ENCODE peak calls at places on chromosomes 16 and 17, in ten cellular contexts. E is CD8-positive, alpha-beta T cell; V is mesendoderm; Z is heart right ventricle; R is H1; B is epithelial cell of esophagus; D is colonic mucosa; W is body of pancreas; O is adipocyte; M is PC-9. G is an unnamed sample.

GRCh38 chr16:21599994-21600773 is 807 bp downstream of the METTL9 start:
- DNase-seq in Z (no peak), O (peak), M (peak), B (peak), V (peak), W (peak), E (no peak), R (no peak), D (peak), G (no peak)

GRCh38 chr17:31566992-31567373 is 175.5 kb downstream of the RAB11FIP4 start:
- DNase-seq in D (no peak), R (no peak), E (no peak), W (no peak), V (no peak), Z (no peak), B (no peak), M (no peak), O (no peak), G (no peak)

GRCh38 chr17:27519550-27519949 is 63.3 kb downstream of the KSR1 start:
- DNase-seq in W (no peak), Z (no peak), V (no peak), R (no peak), M (no peak), D (no peak), O (no peak), B (no peak), E (no peak), G (no peak)

GRCh38 chr17:7260601-7261376 is 1.5 kb downstream of the CLDN7 start:
- DNase-seq in M (peak), Z (no peak), D (peak), R (peak), B (peak), O (no peak), W (peak), E (peak), V (peak), G (peak)

GRCh38 chr16:53545433-53545832 is 42.4 kb upstream of the AKTIP start:
- DNase-seq in R (no peak), Z (no peak), D (no peak), W (no peak), E (peak), V (no peak), M (no peak), B (no peak), O (no peak), G (no peak)

GRCh38 chr16:78436846-78437245 is 337.4 kb downstream of the WWOX start:
- DNase-seq in Z (no peak), E (no peak), D (no peak), O (no peak), V (no peak), W (no peak), B (no peak), M (no peak), R (peak), G (no peak)

GRCh38 chr17:22669721-22670120 is 977.4 kb downstream of the KCNJ18 start:
- DNase-seq in M (no peak), D (no peak), V (no peak), R (no peak), O (no peak), E (no peak), W (no peak), B (peak), Z (no peak), G (no peak)

GRCh38 chr17:8289103-8289397 is 580 bp downstream of the RANGRF start:
- DNase-seq in W (no peak), V (no peak), M (no peak), D (no peak), E (no peak), B (no peak), R (peak), O (no peak), Z (no peak), G (no peak)

GRCh38 chr17:73493212-73493814 is 150.9 kb downstream of the SDK2 start:
- DNase-seq in O (no peak), E (no peak), W (no peak), D (peak), V (peak), B (peak), M (no peak), R (no peak), Z (no peak), G (no peak)

DNA sequence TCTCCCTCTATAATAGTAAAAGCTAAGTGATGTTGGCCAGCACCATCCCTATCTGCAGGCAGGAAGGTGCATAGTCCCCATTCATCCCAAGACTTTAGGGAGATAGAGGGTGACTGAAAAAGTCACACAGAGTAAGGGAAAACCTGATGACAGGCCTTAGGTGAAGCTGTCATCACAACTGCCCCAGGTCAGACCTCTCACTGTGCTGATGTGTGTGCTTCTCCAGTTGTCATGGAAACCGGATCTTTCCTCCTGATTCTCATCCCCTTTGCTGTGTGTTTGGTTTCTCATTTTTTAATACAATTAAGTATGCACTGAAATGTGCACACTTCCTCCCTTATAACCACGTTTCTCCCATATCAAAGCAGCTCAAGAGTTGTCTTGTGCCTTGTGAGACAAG is 135.1 kb upstream of the ANKFN1 start:
- DNase-seq in E (no peak), W (no peak), B (no peak), O (no peak), V (peak), R (no peak), M (no peak), Z (no peak), D (no peak), G (no peak)
- H3K4me3 ChIP-seq in E (no peak), W (no peak), B (no peak), O (no peak), V (no peak), R (no peak), M (no peak), Z (no peak), D (no peak), G (no peak)

GRCh38 chr16:67883146-67883871 is 1.4 kb upstream of the NRN1L start:
- DNase-seq in O (no peak), R (no peak), E (no peak), B (no peak), D (peak), Z (no peak), W (no peak), V (peak), M (no peak), G (no peak)
- H3K4me3 ChIP-seq in O (no peak), R (no peak), E (no peak), B (no peak), D (no peak), Z (no peak), W (no peak), V (no peak), M (no peak), G (no peak)

DNA sequence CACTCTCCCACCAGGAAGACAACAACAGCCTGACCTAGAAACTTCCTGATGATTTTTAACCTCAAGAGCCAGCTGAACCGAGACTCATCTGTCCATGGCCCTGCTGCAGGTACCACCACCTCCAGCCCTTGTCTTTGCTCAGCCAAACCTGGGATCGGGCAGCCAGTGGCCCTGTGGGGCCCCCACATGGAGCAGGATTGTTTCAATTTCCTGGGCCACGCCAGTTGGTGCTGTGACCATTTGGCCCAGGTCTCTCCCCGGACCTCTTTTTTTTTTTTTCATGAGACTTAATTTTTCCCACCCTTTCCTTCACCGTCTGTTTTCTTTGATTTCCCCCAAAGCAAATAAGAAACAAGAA is 8.3 kb upstream of the HOXB2 start:
- DNase-seq in B (no peak), D (no peak), R (no peak), E (no peak), V (no peak), Z (no peak), W (no peak), O (no peak), M (no peak), G (no peak)
- H3K4me3 ChIP-seq in B (no peak), D (no peak), R (no peak), E (no peak), V (no peak), Z (no peak), W (no peak), O (peak), M (no peak), G (no peak)

DNA sequence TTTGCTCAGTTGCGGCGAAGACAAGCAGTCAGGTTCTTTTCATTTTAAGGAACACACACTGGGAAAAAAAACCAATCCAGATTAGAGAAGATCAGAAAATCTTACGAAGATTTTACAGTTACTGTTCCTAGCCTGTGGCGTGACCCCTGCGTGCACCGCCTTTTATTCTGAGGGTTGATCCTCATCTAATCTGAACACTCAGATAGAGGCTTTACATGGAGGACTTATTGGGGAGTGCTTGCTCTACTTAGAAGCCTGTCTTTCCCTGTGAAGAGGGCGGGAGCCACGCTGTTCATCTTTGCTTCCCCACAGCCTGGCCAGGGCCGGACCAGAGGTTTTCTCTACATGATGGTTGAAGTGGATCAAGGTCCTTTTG is 1.4 kb downstream of the TBC1D24 start:
- DNase-seq in O (no peak), M (no peak), Z (no peak), D (no peak), R (no peak), E (no peak), W (no peak), B (no peak), V (no peak), G (no peak)
- H3K4me3 ChIP-seq in O (peak), M (peak), Z (no peak), D (no peak), R (peak), E (no peak), W (no peak), B (no peak), V (no peak), G (no peak)

DNA sequence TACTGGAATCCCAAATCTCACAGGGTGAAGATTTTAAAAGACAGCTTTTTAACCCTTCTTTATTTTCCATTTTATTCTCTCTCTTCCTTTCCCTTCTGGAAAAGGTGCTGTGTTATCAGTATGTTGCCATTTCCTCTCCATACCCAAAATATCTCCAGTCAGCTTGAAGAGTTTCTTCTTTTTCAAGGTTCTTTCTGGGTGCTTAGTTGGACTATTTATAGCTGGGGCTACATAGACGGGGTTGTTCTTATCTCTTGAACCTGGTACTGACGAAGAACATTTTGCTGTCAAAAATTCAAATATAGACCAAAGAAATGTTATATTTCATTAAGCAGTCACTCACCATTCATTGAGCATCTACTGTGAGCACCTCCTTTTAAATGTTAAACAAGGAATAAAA is 48.6 kb downstream of the IST1 start:
- DNase-seq in Z (no peak), R (no peak), E (no peak), O (no peak), W (no peak), V (no peak), B (no peak), M (no peak), D (no peak), G (no peak)
- H3K4me3 ChIP-seq in Z (no peak), R (no peak), E (no peak), O (no peak), W (no peak), V (no peak), B (no peak), M (no peak), D (no peak), G (no peak)

GRCh38 chr17:2880050-2880449 is 83.8 kb downstream of the RAP1GAP2 start:
- DNase-seq in Z (no peak), O (no peak), M (no peak), E (no peak), B (no peak), R (no peak), V (no peak), W (no peak), D (no peak), G (no peak)

GRCh38 chr17:2875608-2876007 is 79.4 kb downstream of the RAP1GAP2 start:
- DNase-seq in M (no peak), B (no peak), O (no peak), V (peak), E (no peak), R (no peak), W (no peak), Z (no peak), D (no peak), G (no peak)

GRCh38 chr17:2876467-2876866 is 80.2 kb downstream of the RAP1GAP2 start:
- DNase-seq in O (no peak), Z (no peak), M (no peak), D (no peak), V (peak), B (no peak), E (no peak), W (no peak), R (no peak), G (no peak)

GRCh38 chr17:2881295-2881694 is 85.1 kb downstream of the RAP1GAP2 start:
- DNase-seq in W (no peak), Z (no peak), B (no peak), M (no peak), V (no peak), D (no peak), R (no peak), E (no peak), O (no peak), G (no peak)

DNA sequence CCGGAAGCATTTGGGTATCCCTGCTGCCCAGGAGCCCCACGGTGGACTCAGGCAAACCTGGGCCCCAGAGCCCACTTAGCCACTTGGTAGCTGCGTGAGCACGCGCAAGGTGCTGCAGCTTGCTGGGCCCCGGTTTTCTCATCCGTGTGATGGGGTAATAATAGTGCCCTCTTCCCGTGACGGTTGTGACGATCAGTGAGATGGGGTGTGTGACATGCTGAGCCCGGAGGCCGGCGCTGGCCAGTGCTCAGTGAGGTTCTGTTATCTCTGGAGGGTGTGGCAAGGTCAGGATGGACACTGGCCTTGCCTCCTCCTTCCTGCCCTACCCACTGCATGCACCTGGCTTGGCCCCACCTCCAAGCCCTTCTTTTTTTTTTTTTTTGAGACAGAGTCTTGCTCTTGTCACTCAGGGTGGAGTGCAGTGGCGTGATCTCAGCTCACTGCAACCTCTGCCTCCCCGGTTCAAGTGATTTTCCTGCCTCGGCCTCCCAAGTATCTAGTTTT is 82.6 kb downstream of the RAP1GAP2 start:
- DNase-seq in V (no peak), W (no peak), B (no peak), E (no peak), Z (no peak), O (no peak), M (no peak), R (no peak), D (no peak), G (no peak)
- H3K4me3 ChIP-seq in V (no peak), W (no peak), B (no peak), E (no peak), Z (no peak), O (no peak), M (no peak), R (no peak), D (no peak), G (no peak)

GRCh38 chr16:67415872-67416793 is at the start of gene ZDHHC1:
- DNase-seq in B (peak), Z (peak), D (peak), O (peak), R (peak), V (peak), M (peak), E (peak), W (peak), G (peak)
- H3K4me3 ChIP-seq in B (peak), Z (peak), D (peak), O (peak), R (peak), V (peak), M (peak), E (peak), W (peak), G (peak)

GRCh38 chr17:46772879-46773620 is 45.4 kb downstream of the WNT3 start:
- DNase-seq in R (peak), Z (no peak), O (no peak), E (no peak), B (no peak), V (peak), W (no peak), M (no peak), D (no peak), G (no peak)
- H3K4me3 ChIP-seq in R (no peak), Z (no peak), O (no peak), E (no peak), B (no peak), V (no peak), W (no peak), M (peak), D (no peak), G (no peak)

DNA sequence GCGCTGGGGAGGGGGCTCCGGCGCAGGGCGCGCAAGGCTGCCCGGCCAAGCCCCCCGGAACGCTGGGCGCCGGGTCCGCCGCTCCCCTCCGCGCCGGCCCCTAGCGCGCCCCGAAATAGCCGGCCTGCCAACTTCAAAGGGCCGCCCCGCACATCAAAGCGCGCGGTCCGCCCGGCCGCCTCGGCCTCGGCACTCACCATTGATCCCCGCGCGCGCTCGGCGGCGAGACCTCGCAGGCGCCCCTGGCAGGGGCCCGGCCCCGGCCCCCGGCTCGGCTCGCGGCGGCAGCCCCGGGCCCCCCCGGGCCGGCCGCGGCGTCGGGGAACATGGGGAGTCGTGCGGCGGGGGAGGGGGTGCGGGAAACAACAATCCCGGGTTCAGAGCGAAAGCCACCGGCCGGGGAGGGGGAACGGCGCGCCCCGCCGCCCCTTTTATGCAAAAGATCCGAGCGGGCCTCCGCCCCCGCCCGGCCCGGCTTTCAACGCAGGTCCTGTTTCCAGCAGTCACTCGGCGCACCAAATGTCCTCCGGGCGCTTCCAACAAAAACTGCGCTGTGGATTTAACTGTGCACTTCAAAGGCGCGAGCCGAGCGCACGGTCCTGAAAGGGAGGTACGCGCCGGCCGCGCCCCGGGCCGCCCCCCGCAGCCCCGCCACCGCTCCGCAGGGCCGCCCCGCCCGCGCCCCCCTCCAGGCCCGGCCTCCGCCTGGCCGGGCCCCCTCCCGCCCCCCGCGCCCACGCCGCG is 648 bp downstream of the AXIN2 start:
- DNase-seq in M (peak), B (peak), V (peak), E (peak), R (peak), W (peak), Z (peak), D (peak), O (peak), G (peak)
- H3K4me3 ChIP-seq in M (peak), B (peak), V (peak), E (peak), R (peak), W (peak), Z (peak), D (peak), O (peak), G (peak)

G was measured in lung.